ENCODE peak calls at places on chromosomes 6 and 20, in eight cellular contexts. B is NCI-H1048, Z is uterus, C is T follicular helper cell, P is mammary epithelial cell, Q is NCI-H1436 treated with DMSO at 0.1 percent for 48 hours, N is lower leg skin, U is kidney glomerular epithelial cell. D is an unnamed sample.

GRCh38 chr20:26208296-26209091 is 511.8 kb upstream of the ZNF337 start:
- DNase-seq in B (no peak), Z (no peak), C (peak), P (peak), Q (no peak), N (peak), U (no peak), D (peak)

GRCh38 chr20:5835234-5835845 is 85.1 kb downstream of the SHLD1 start:
- DNase-seq in B (no peak), Z (no peak), C (peak), P (peak), Q (no peak), N (no peak), U (peak), D (peak)

GRCh38 chr6:6218246-6219085 is 102.0 kb downstream of the F13A1 start:
- DNase-seq in B (no peak), Z (no peak), C (no peak), P (peak), Q (no peak), N (no peak), U (no peak), D (peak)

GRCh38 chr20:991850-992249 is 10.3 kb downstream of the RSPO4 start:
- DNase-seq in B (no peak), Z (no peak), C (no peak), P (no peak), Q (no peak), N (no peak), U (no peak), D (no peak)

GRCh38 chr6:140956567-140957306 is 1176.0 kb upstream of the GJE1 start:
- DNase-seq in B (no peak), Z (no peak), C (no peak), P (no peak), Q (peak), N (no peak), U (no peak), D (no peak)

GRCh38 chr6:119484598-119484997 is 135.0 kb upstream of the MAN1A1 start:
- DNase-seq in B (no peak), Z (no peak), C (no peak), P (peak), Q (no peak), N (no peak), U (no peak), D (no peak)

GRCh38 chr6:46011241-46012085 is 4.2 kb downstream of the CLIC5 start:
- DNase-seq in B (no peak), Z (no peak), C (peak), P (no peak), Q (no peak), N (no peak), U (peak), D (peak)

GRCh38 chr6:125183391-125183790 is 29.8 kb downstream of the TPD52L1 start:
- DNase-seq in B (no peak), Z (no peak), C (no peak), P (no peak), Q (no peak), N (no peak), U (peak), D (no peak)

GRCh38 chr20:63456429-63457284 is 15.8 kb downstream of the KCNQ2 start:
- DNase-seq in B (no peak), Z (no peak), C (no peak), P (no peak), Q (peak), N (no peak), U (no peak), D (peak)

GRCh38 chr6:170271771-170272314 is 19.0 kb downstream of the DLL1 start:
- DNase-seq in B (no peak), Z (no peak), C (peak), P (no peak), Q (no peak), N (no peak), U (no peak), D (peak)

GRCh38 chr20:60117040-60117439 is 158.8 kb downstream of the CDH26 start:
- DNase-seq in B (no peak), Z (no peak), C (no peak), P (no peak), Q (no peak), N (no peak), U (no peak), D (no peak)

D was measured in right cardiac atrium.